ENCODE peak calls at places on chromosomes 11 and 22, in six cellular contexts. One of them, this sample, is unnamed.

GRCh38 chr11:6719588-6719987 is 36.4 kb upstream of the MRPL17 start:
- DNase-seq in NCI-H69: no peak
- DNase-seq in hippocampal formation: no peak
- DNase-seq in brain microvascular endothelial cell: no peak
- DNase-seq in stimulated activated CD4-positive, alpha-beta T cell treated with anti-CD3 and anti-CD28 coated beads, Interleukin-4, amount 100 ng/mL, for 24 hours: no peak
- DNase-seq in small intestine: no peak
- DNase-seq in this sample: peak

GRCh38 chr11:35970445-35970844 is 26.6 kb downstream of the LDLRAD3 start:
- DNase-seq in NCI-H69: no peak
- DNase-seq in hippocampal formation: no peak
- DNase-seq in brain microvascular endothelial cell: no peak
- DNase-seq in stimulated activated CD4-positive, alpha-beta T cell treated with anti-CD3 and anti-CD28 coated beads, Interleukin-4, amount 100 ng/mL, for 24 hours: no peak
- DNase-seq in small intestine: no peak
- DNase-seq in this sample: no peak

GRCh38 chr11:67057410-67057757 is 737 bp downstream of the RHOD start:
- DNase-seq in NCI-H69: no peak
- DNase-seq in hippocampal formation: no peak
- DNase-seq in brain microvascular endothelial cell: no peak
- DNase-seq in stimulated activated CD4-positive, alpha-beta T cell treated with anti-CD3 and anti-CD28 coated beads, Interleukin-4, amount 100 ng/mL, for 24 hours: no peak
- DNase-seq in small intestine: no peak
- DNase-seq in this sample: no peak

GRCh38 chr11:126282361-126282741 is 542 bp upstream of the TIRAP start:
- DNase-seq in NCI-H69: peak
- DNase-seq in hippocampal formation: peak
- DNase-seq in brain microvascular endothelial cell: peak
- DNase-seq in stimulated activated CD4-positive, alpha-beta T cell treated with anti-CD3 and anti-CD28 coated beads, Interleukin-4, amount 100 ng/mL, for 24 hours: peak
- DNase-seq in small intestine: peak
- DNase-seq in this sample: peak

GRCh38 chr11:17718510-17718962 is 835 bp upstream of the MYOD1 start:
- DNase-seq in NCI-H69: no peak
- DNase-seq in hippocampal formation: no peak
- DNase-seq in brain microvascular endothelial cell: no peak
- DNase-seq in stimulated activated CD4-positive, alpha-beta T cell treated with anti-CD3 and anti-CD28 coated beads, Interleukin-4, amount 100 ng/mL, for 24 hours: no peak
- DNase-seq in small intestine: no peak
- DNase-seq in this sample: no peak

GRCh38 chr11:104531075-104531474 is 367.1 kb upstream of the PDGFD start:
- DNase-seq in NCI-H69: peak
- DNase-seq in hippocampal formation: no peak
- DNase-seq in brain microvascular endothelial cell: no peak
- DNase-seq in stimulated activated CD4-positive, alpha-beta T cell treated with anti-CD3 and anti-CD28 coated beads, Interleukin-4, amount 100 ng/mL, for 24 hours: peak
- DNase-seq in small intestine: peak
- DNase-seq in this sample: no peak

GRCh38 chr22:49924113-49924833 is 5.8 kb downstream of the CRELD2 start:
- DNase-seq in NCI-H69: no peak
- DNase-seq in hippocampal formation: no peak
- DNase-seq in brain microvascular endothelial cell: no peak
- DNase-seq in stimulated activated CD4-positive, alpha-beta T cell treated with anti-CD3 and anti-CD28 coated beads, Interleukin-4, amount 100 ng/mL, for 24 hours: no peak
- DNase-seq in small intestine: no peak
- DNase-seq in this sample: no peak

GRCh38 chr22:25950101-25950500 is 208.1 kb downstream of the MYO18B start:
- DNase-seq in NCI-H69: no peak
- DNase-seq in hippocampal formation: no peak
- DNase-seq in brain microvascular endothelial cell: no peak
- DNase-seq in stimulated activated CD4-positive, alpha-beta T cell treated with anti-CD3 and anti-CD28 coated beads, Interleukin-4, amount 100 ng/mL, for 24 hours: no peak
- DNase-seq in small intestine: no peak
- DNase-seq in this sample: no peak